ENCODE peak calls at places on chromosomes 12 and 14, in five cellular contexts. One of them, this sample, is unnamed.

GRCh38 chr12:63865448-63865847 is 20.9 kb downstream of the SRGAP1 start:
- DNase-seq in mucosa of descending colon: no peak
- DNase-seq in G401: no peak
- DNase-seq in SIG-M5: no peak
- DNase-seq in NCI-H1092 treated with DMSO at 0.1 percent for 48 hours: no peak
- DNase-seq in this sample: no peak

GRCh38 chr12:68198490-68199086 is 27.0 kb downstream of the IL26 start:
- DNase-seq in mucosa of descending colon: no peak
- DNase-seq in SIG-M5: no peak
- DNase-seq in G401: no peak
- DNase-seq in NCI-H1092 treated with DMSO at 0.1 percent for 48 hours: no peak
- DNase-seq in this sample: no peak

GRCh38 chr12:15928870-15929571 is 17.9 kb downstream of the DERA start:
- DNase-seq in mucosa of descending colon: no peak
- DNase-seq in SIG-M5: no peak
- DNase-seq in NCI-H1092 treated with DMSO at 0.1 percent for 48 hours: peak; percentile 36
- DNase-seq in G401: peak; percentile 27
- DNase-seq in this sample: no peak

GRCh38 chr14:88791629-88792571 is 853 bp downstream of the EML5 start:
- DNase-seq in NCI-H1092 treated with DMSO at 0.1 percent for 48 hours: peak; percentile 71
- DNase-seq in mucosa of descending colon: peak; percentile 29
- DNase-seq in SIG-M5: no peak
- DNase-seq in G401: peak; percentile 41
- DNase-seq in this sample: peak; percentile 59

GRCh38 chr14:74238974-74239847 is at the start of gene VSX2:
- DNase-seq in mucosa of descending colon: no peak
- DNase-seq in G401: no peak
- DNase-seq in SIG-M5: no peak
- DNase-seq in NCI-H1092 treated with DMSO at 0.1 percent for 48 hours: no peak
- DNase-seq in this sample: no peak

GRCh38 chr12:52351196-52352059 is 15.9 kb downstream of the KRT85 start:
- DNase-seq in G401: peak; percentile 26
- DNase-seq in SIG-M5: no peak
- DNase-seq in mucosa of descending colon: no peak
- DNase-seq in NCI-H1092 treated with DMSO at 0.1 percent for 48 hours: no peak
- DNase-seq in this sample: peak; percentile 24

GRCh38 chr14:90781344-90781761 is 34.9 kb downstream of the TTC7B start:
- DNase-seq in SIG-M5: no peak
- DNase-seq in NCI-H1092 treated with DMSO at 0.1 percent for 48 hours: no peak
- DNase-seq in G401: no peak
- DNase-seq in mucosa of descending colon: no peak
- DNase-seq in this sample: no peak

GRCh38 chr12:77324763-77325468 is 259.5 kb upstream of the E2F7 start:
- DNase-seq in mucosa of descending colon: peak; percentile 79
- DNase-seq in G401: peak; percentile 67
- DNase-seq in SIG-M5: no peak
- DNase-seq in NCI-H1092 treated with DMSO at 0.1 percent for 48 hours: peak; percentile 56
- DNase-seq in this sample: peak; percentile 83

GRCh38 chr14:92510972-92511371 is 2.6 kb upstream of the RIN3 start:
- DNase-seq in G401: no peak
- DNase-seq in mucosa of descending colon: peak; percentile 37
- DNase-seq in NCI-H1092 treated with DMSO at 0.1 percent for 48 hours: no peak
- DNase-seq in SIG-M5: no peak
- DNase-seq in this sample: no peak

GRCh38 chr14:22691171-22691570 is 47.0 kb upstream of the OR6J1 start:
- DNase-seq in NCI-H1092 treated with DMSO at 0.1 percent for 48 hours: no peak
- DNase-seq in SIG-M5: no peak
- DNase-seq in mucosa of descending colon: no peak
- DNase-seq in G401: no peak
- DNase-seq in this sample: no peak

GRCh38 chr12:40832668-40833067 is 140.4 kb downstream of the CNTN1 start:
- DNase-seq in mucosa of descending colon: no peak
- DNase-seq in G401: no peak
- DNase-seq in NCI-H1092 treated with DMSO at 0.1 percent for 48 hours: no peak
- DNase-seq in SIG-M5: no peak
- DNase-seq in this sample: no peak

GRCh38 chr12:68613209-68613904 is 2.7 kb downstream of the RAP1B start:
- DNase-seq in mucosa of descending colon: peak; percentile 12
- DNase-seq in SIG-M5: no peak
- DNase-seq in NCI-H1092 treated with DMSO at 0.1 percent for 48 hours: no peak
- DNase-seq in G401: no peak
- DNase-seq in this sample: no peak

GRCh38 chr14:91246051-91246852 is 1.7 kb upstream of the GPR68 start:
- DNase-seq in SIG-M5: no peak
- DNase-seq in mucosa of descending colon: no peak
- DNase-seq in NCI-H1092 treated with DMSO at 0.1 percent for 48 hours: peak; percentile 82
- DNase-seq in G401: no peak
- DNase-seq in this sample: no peak

GRCh38 chr12:5222011-5222461 is 178.4 kb downstream of the KCNA5 start:
- DNase-seq in SIG-M5: no peak
- DNase-seq in NCI-H1092 treated with DMSO at 0.1 percent for 48 hours: peak; percentile 26
- DNase-seq in mucosa of descending colon: no peak
- DNase-seq in G401: peak; percentile 60
- DNase-seq in this sample: no peak

GRCh38 chr12:130632582-130633174 is 83.4 kb downstream of the RIMBP2 start:
- DNase-seq in G401: no peak
- DNase-seq in NCI-H1092 treated with DMSO at 0.1 percent for 48 hours: peak; percentile 88
- DNase-seq in mucosa of descending colon: peak; percentile 58
- DNase-seq in SIG-M5: no peak
- DNase-seq in this sample: no peak

GRCh38 chr14:102241147-102241546 is 63.8 kb downstream of the MOK start:
- DNase-seq in NCI-H1092 treated with DMSO at 0.1 percent for 48 hours: no peak
- DNase-seq in SIG-M5: no peak
- DNase-seq in G401: no peak
- DNase-seq in mucosa of descending colon: no peak
- DNase-seq in this sample: no peak

GRCh38 chr12:14696265-14696741 is at the start of gene GUCY2C:
- DNase-seq in mucosa of descending colon: peak; percentile 84
- DNase-seq in G401: no peak
- DNase-seq in NCI-H1092 treated with DMSO at 0.1 percent for 48 hours: no peak
- DNase-seq in SIG-M5: no peak
- DNase-seq in this sample: no peak

GRCh38 chr14:68851078-68851477 is 58.2 kb upstream of the ZFP36L1 start:
- DNase-seq in SIG-M5: no peak
- DNase-seq in mucosa of descending colon: no peak
- DNase-seq in G401: no peak
- DNase-seq in NCI-H1092 treated with DMSO at 0.1 percent for 48 hours: no peak
- DNase-seq in this sample: no peak

This sample was measured in right cardiac atrium.